ENCODE peak calls at places on chromosomes 5 and 9, in six cellular contexts. F, Y, C, Q, I and V are unnamed samples.
A peak's percentile ranks its signal among the peaks of the same experiment; 100 is the strongest.

GRCh38 chr9:30932226-30932625 is 1452.2 kb upstream of the ACO1 start:
- DNase-seq in F (no peak), Y (no peak), C (no peak), Q (no peak), I (no peak), V (peak; percentile 15)

GRCh38 chr5:139635191-139635590 is 13.0 kb upstream of the CXXC5 start:
- DNase-seq in F (no peak), Y (no peak), C (no peak), Q (no peak), I (no peak), V (no peak)

GRCh38 chr5:179825655-179826182 is 5.0 kb downstream of the SQSTM1 start:
- DNase-seq in F (no peak), Y (no peak), C (peak; percentile 31), Q (no peak), I (no peak), V (peak; percentile 37)

GRCh38 chr5:139689631-139690384 is 41.7 kb downstream of the CXXC5 start:
- DNase-seq in F (no peak), Y (peak; percentile 88), C (peak; percentile 31), Q (no peak), I (peak; percentile 67), V (no peak)

GRCh38 chr5:168916852-168917251 is 337.7 kb upstream of the PANK3 start:
- DNase-seq in F (no peak), Y (no peak), C (peak; percentile 17), Q (no peak), I (no peak), V (peak; percentile 48)

GRCh38 chr9:132647355-132647754 is 22.4 kb downstream of the DDX31 start:
- DNase-seq in F (no peak), Y (no peak), C (peak; percentile 100), Q (peak; percentile 100), I (no peak), V (peak; percentile 44)

GRCh38 chr5:88724201-88724600 is 158.8 kb downstream of the MEF2C start:
- DNase-seq in F (no peak), Y (no peak), C (peak; percentile 20), Q (peak; percentile 29), I (no peak), V (no peak)

GRCh38 chr9:9222730-9223129 is 1390.1 kb downstream of the PTPRD start:
- DNase-seq in F (no peak), Y (no peak), C (no peak), Q (no peak), I (no peak), V (no peak)

GRCh38 chr5:154368041-154368800 is 77.6 kb upstream of the SAP30L start:
- DNase-seq in F (peak; percentile 64), Y (peak; percentile 98), C (peak; percentile 83), Q (peak; percentile 95), I (peak; percentile 64), V (peak; percentile 61)

GRCh38 chr5:37391591-37391990 is 12.5 kb downstream of the WDR70 start:
- DNase-seq in F (no peak), Y (no peak), C (no peak), Q (no peak), I (no peak), V (no peak)

GRCh38 chr9:121604242-121604641 is 47.2 kb upstream of the DAB2IP start:
- DNase-seq in F (no peak), Y (peak; percentile 70), C (peak; percentile 54), Q (no peak), I (peak; percentile 51), V (no peak)

GRCh38 chr5:13567819-13568218 is 376.7 kb downstream of the DNAH5 start:
- DNase-seq in F (no peak), Y (peak; percentile 51), C (peak; percentile 20), Q (peak; percentile 72), I (no peak), V (peak; percentile 95)

GRCh38 chr5:123511290-123511647 is 708 bp upstream of the CSNK1G3 start:
- DNase-seq in F (peak; percentile 18), Y (peak; percentile 69), C (peak; percentile 66), Q (peak; percentile 70), I (no peak), V (peak; percentile 90)

GRCh38 chr5:98364549-98364948 is 408.9 kb upstream of the RGMB start:
- DNase-seq in F (no peak), Y (no peak), C (no peak), Q (no peak), I (no peak), V (no peak)

GRCh38 chr9:133737071-133737773 is 930 bp downstream of the SARDH start:
- DNase-seq in F (no peak), Y (no peak), C (no peak), Q (no peak), I (no peak), V (no peak)
- H2AK5ac ChIP-seq in F (peak overlapping the region; percentile 33), Y (peak overlapping the region; percentile 32), C (no peak overlapping the region), Q (peak overlapping the region; percentile 16), I (no peak overlapping the region), V (no peak overlapping the region)

GRCh38 chr9:129888809-129889460 is 53.7 kb downstream of the USP20 start:
- DNase-seq in F (no peak), Y (no peak), C (no peak), Q (no peak), I (no peak), V (no peak)

GRCh38 chr9:129886226-129887174 is 51.2 kb downstream of the USP20 start:
- DNase-seq in F (no peak), Y (no peak), C (no peak), Q (no peak), I (peak; percentile 35), V (no peak)

GRCh38 chr9:129888085-129888808 is 53.0 kb downstream of the USP20 start:
- DNase-seq in F (no peak), Y (no peak), C (no peak), Q (no peak), I (no peak), V (peak; percentile 14)

GRCh38 chr9:129885670-129886106 is 50.4 kb downstream of the USP20 start:
- DNase-seq in F (peak; percentile 77), Y (peak; percentile 91), C (peak; percentile 93), Q (peak; percentile 89), I (peak; percentile 88), V (peak; percentile 97)

GRCh38 chr9:129887210-129888084 is 52.2 kb downstream of the USP20 start:
- DNase-seq in F (no peak), Y (no peak), C (peak; percentile 86), Q (peak; percentile 81), I (no peak), V (peak; percentile 83)
- H2AK5ac ChIP-seq in F (no peak overlapping the region), Y (no peak overlapping the region), C (no peak overlapping the region), Q (no peak overlapping the region), I (no peak overlapping the region), V (no peak overlapping the region)

GRCh38 chr5:178537467-178538381 is 52.5 kb downstream of the COL23A1 start:
- DNase-seq in F (no peak), Y (peak; percentile 71), C (no peak), Q (no peak), I (no peak), V (peak; percentile 43)
- H2AK5ac ChIP-seq in F (peak overlapping the region; percentile 6), Y (no peak overlapping the region), C (no peak overlapping the region), Q (no peak overlapping the region), I (no peak overlapping the region), V (no peak overlapping the region)

DNA sequence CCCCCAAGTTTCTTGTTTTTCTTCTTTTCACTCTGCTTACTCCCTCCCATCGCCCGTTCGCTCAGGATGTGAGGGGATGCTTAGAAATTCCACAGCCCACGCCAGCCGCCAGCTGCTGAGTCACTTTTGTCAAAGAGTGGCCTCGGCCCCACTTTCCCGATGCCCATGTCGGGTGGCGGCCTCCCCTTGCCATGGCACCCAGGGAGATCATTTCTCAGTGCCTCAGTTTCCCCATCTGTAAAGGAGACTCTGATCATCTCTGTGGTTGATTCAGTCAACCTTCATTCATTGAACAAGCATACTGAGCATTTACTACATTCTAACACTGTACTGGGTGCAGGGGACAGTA is 362 bp upstream of the PDGFRB start:
- DNase-seq in F (no peak), Y (no peak), C (no peak), Q (no peak), I (no peak), V (no peak)
- H2AK5ac ChIP-seq in F (peak overlapping the region; percentile 12), Y (no peak overlapping the region), C (no peak overlapping the region), Q (peak overlapping the region; percentile 98), I (no peak overlapping the region), V (peak overlapping the region; percentile 16)

DNA sequence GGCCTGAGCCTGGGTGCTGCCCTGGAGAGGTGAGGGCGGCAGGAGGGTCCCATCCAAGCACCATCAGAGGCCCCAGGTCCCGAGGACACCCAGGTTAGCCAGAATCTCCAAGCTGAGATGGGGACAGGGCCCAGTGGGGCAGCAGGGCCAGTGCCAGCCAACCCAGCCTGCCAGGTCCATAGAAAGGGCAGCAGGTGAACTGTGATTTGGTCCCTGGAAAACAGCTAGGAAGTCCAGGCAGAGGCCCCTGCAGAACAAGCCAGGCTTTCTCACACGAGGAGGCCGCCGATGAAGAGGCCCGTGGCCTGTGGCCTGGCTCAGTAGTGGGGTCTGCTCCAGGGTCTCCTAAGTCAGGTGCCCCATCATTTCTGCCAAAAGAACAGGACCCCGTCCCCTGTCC is 2.0 kb downstream of the AGPAT2 start:
- DNase-seq in F (no peak), Y (no peak), C (no peak), Q (no peak), I (no peak), V (no peak)
- H2AK5ac ChIP-seq in F (peak overlapping the region; percentile 27), Y (no peak overlapping the region), C (no peak overlapping the region), Q (no peak overlapping the region), I (no peak overlapping the region), V (no peak overlapping the region)

GRCh38 chr9:135275163-135275925 is 187.9 kb downstream of the OLFM1 start:
- DNase-seq in F (no peak), Y (no peak), C (no peak), Q (no peak), I (no peak), V (no peak)
- H2AK5ac ChIP-seq in F (peak overlapping the region; percentile 30), Y (no peak overlapping the region), C (no peak overlapping the region), Q (no peak overlapping the region), I (no peak overlapping the region), V (no peak overlapping the region)

GRCh38 chr9:136689108-136689460 is 1.8 kb upstream of the AGPAT2 start:
- DNase-seq in F (no peak), Y (no peak), C (no peak), Q (no peak), I (no peak), V (no peak)
- H2AK5ac ChIP-seq in F (peak overlapping the region; percentile 68), Y (no peak overlapping the region), C (no peak overlapping the region), Q (no peak overlapping the region), I (no peak overlapping the region), V (no peak overlapping the region)

GRCh38 chr5:1243487-1244152 is 18.4 kb downstream of the SLC6A18 start:
- DNase-seq in F (no peak), Y (peak; percentile 17), C (no peak), Q (no peak), I (no peak), V (no peak)
- H2AK5ac ChIP-seq in F (no peak overlapping the region), Y (no peak overlapping the region), C (no peak overlapping the region), Q (no peak overlapping the region), I (no peak overlapping the region), V (no peak overlapping the region)

GRCh38 chr5:150670275-150670960 is 9.4 kb downstream of the MYOZ3 start:
- DNase-seq in F (no peak), Y (peak; percentile 90), C (peak; percentile 19), Q (no peak), I (no peak), V (no peak)
- H2AK5ac ChIP-seq in F (no peak overlapping the region), Y (no peak overlapping the region), C (no peak overlapping the region), Q (no peak overlapping the region), I (no peak overlapping the region), V (no peak overlapping the region)

GRCh38 chr9:35835766-35836165 is 6.7 kb downstream of the TMEM8B start:
- DNase-seq in F (no peak), Y (no peak), C (no peak), Q (no peak), I (no peak), V (no peak)
- H2AK5ac ChIP-seq in F (no peak overlapping the region), Y (no peak overlapping the region), C (no peak overlapping the region), Q (no peak overlapping the region), I (no peak overlapping the region), V (no peak overlapping the region)